ENCODE peak calls at places on chromosomes 12 and 14, in seven cellular contexts. One of them, this sample, is unnamed.

GRCh38 chr12:104056419-104056972 is 6.5 kb upstream of the GLT8D2 start:
- ATAC-seq in right cardiac atrium: no peak
- ATAC-seq in stimulated activated naive CD8-positive, alpha-beta T cell treated with anti-CD3 and anti-CD28 coated beads, Interleukin-15, Interleukin-2, amounts not matched to agents 100 U/mL and 50 U/mL, for 24 hours: no peak
- ATAC-seq in A549: no peak
- ATAC-seq in gastroesophageal sphincter: no peak
- ATAC-seq in activated T-helper 17 cell treated with anti-CD3 and anti-CD28 coated beads, Interleukin-2, amount 50 U/mL, for 72 hours: no peak
- ATAC-seq in CD8-positive, alpha-beta T cell: no peak
- ATAC-seq in this sample: no peak

GRCh38 chr12:109160873-109161272 is 44.5 kb downstream of the ACACB start:
- ATAC-seq in right cardiac atrium: peak; percentile 29
- ATAC-seq in stimulated activated naive CD8-positive, alpha-beta T cell treated with anti-CD3 and anti-CD28 coated beads, Interleukin-15, Interleukin-2, amounts not matched to agents 100 U/mL and 50 U/mL, for 24 hours: no peak
- ATAC-seq in A549: no peak
- ATAC-seq in gastroesophageal sphincter: no peak
- ATAC-seq in activated T-helper 17 cell treated with anti-CD3 and anti-CD28 coated beads, Interleukin-2, amount 50 U/mL, for 72 hours: no peak
- ATAC-seq in CD8-positive, alpha-beta T cell: no peak
- ATAC-seq in this sample: no peak

GRCh38 chr12:59834659-59835474 is 239.0 kb downstream of the SLC16A7 start:
- ATAC-seq in right cardiac atrium: no peak
- ATAC-seq in stimulated activated naive CD8-positive, alpha-beta T cell treated with anti-CD3 and anti-CD28 coated beads, Interleukin-15, Interleukin-2, amounts not matched to agents 100 U/mL and 50 U/mL, for 24 hours: no peak
- ATAC-seq in A549: no peak
- ATAC-seq in gastroesophageal sphincter: no peak
- ATAC-seq in activated T-helper 17 cell treated with anti-CD3 and anti-CD28 coated beads, Interleukin-2, amount 50 U/mL, for 72 hours: no peak
- ATAC-seq in CD8-positive, alpha-beta T cell: no peak
- ATAC-seq in this sample: peak; percentile 73

GRCh38 chr14:38113546-38113945 is 94.2 kb upstream of the SSTR1 start:
- ATAC-seq in right cardiac atrium: no peak
- ATAC-seq in stimulated activated naive CD8-positive, alpha-beta T cell treated with anti-CD3 and anti-CD28 coated beads, Interleukin-15, Interleukin-2, amounts not matched to agents 100 U/mL and 50 U/mL, for 24 hours: no peak
- ATAC-seq in A549: no peak
- ATAC-seq in gastroesophageal sphincter: no peak
- ATAC-seq in activated T-helper 17 cell treated with anti-CD3 and anti-CD28 coated beads, Interleukin-2, amount 50 U/mL, for 72 hours: no peak
- ATAC-seq in CD8-positive, alpha-beta T cell: no peak
- ATAC-seq in this sample: no peak

GRCh38 chr14:59208224-59208814 is 19.9 kb downstream of the DAAM1 start:
- ATAC-seq in right cardiac atrium: no peak
- ATAC-seq in stimulated activated naive CD8-positive, alpha-beta T cell treated with anti-CD3 and anti-CD28 coated beads, Interleukin-15, Interleukin-2, amounts not matched to agents 100 U/mL and 50 U/mL, for 24 hours: no peak
- ATAC-seq in A549: no peak
- ATAC-seq in gastroesophageal sphincter: no peak
- ATAC-seq in activated T-helper 17 cell treated with anti-CD3 and anti-CD28 coated beads, Interleukin-2, amount 50 U/mL, for 72 hours: no peak
- ATAC-seq in CD8-positive, alpha-beta T cell: no peak
- ATAC-seq in this sample: peak; percentile 90

GRCh38 chr12:104930388-104931326 is 27.4 kb downstream of the SLC41A2 start:
- ATAC-seq in right cardiac atrium: no peak
- ATAC-seq in stimulated activated naive CD8-positive, alpha-beta T cell treated with anti-CD3 and anti-CD28 coated beads, Interleukin-15, Interleukin-2, amounts not matched to agents 100 U/mL and 50 U/mL, for 24 hours: peak; percentile 95
- ATAC-seq in A549: peak; percentile 30
- ATAC-seq in gastroesophageal sphincter: no peak
- ATAC-seq in activated T-helper 17 cell treated with anti-CD3 and anti-CD28 coated beads, Interleukin-2, amount 50 U/mL, for 72 hours: peak; percentile 96
- ATAC-seq in CD8-positive, alpha-beta T cell: no peak
- ATAC-seq in this sample: no peak

GRCh38 chr14:75242546-75243273 is 35.9 kb upstream of the FOS start:
- ATAC-seq in right cardiac atrium: peak; percentile 27
- ATAC-seq in stimulated activated naive CD8-positive, alpha-beta T cell treated with anti-CD3 and anti-CD28 coated beads, Interleukin-15, Interleukin-2, amounts not matched to agents 100 U/mL and 50 U/mL, for 24 hours: no peak
- ATAC-seq in A549: no peak
- ATAC-seq in gastroesophageal sphincter: peak; percentile 71
- ATAC-seq in activated T-helper 17 cell treated with anti-CD3 and anti-CD28 coated beads, Interleukin-2, amount 50 U/mL, for 72 hours: no peak
- ATAC-seq in CD8-positive, alpha-beta T cell: no peak
- ATAC-seq in this sample: peak; percentile 86

GRCh38 chr14:41605550-41606248 is 977 bp upstream of the LRFN5 start:
- ATAC-seq in right cardiac atrium: no peak
- ATAC-seq in stimulated activated naive CD8-positive, alpha-beta T cell treated with anti-CD3 and anti-CD28 coated beads, Interleukin-15, Interleukin-2, amounts not matched to agents 100 U/mL and 50 U/mL, for 24 hours: peak; percentile 14
- ATAC-seq in A549: no peak
- ATAC-seq in gastroesophageal sphincter: peak; percentile 19
- ATAC-seq in activated T-helper 17 cell treated with anti-CD3 and anti-CD28 coated beads, Interleukin-2, amount 50 U/mL, for 72 hours: peak; percentile 26
- ATAC-seq in CD8-positive, alpha-beta T cell: no peak
- ATAC-seq in this sample: no peak

This sample was measured in SK-N-SH treated with all-trans-retinoic acid at 6 μM for 48 hours.